ENCODE peak calls at places on chromosomes 13 and 19, in six cellular contexts. H is HepG2, C is GM12891, J is H1, I is K562, D is GM12878. R is an unnamed sample.

GRCh38 chr19:58543826-58544590 is at the start of gene TRIM28:
- DNase-seq in I (peak; percentile 99), C (peak; percentile 99), D (peak; percentile 96), H (peak; percentile 96), J (peak; percentile 91), R (peak; percentile 100)

GRCh38 chr13:40383922-40384321 is 282.5 kb downstream of the FOXO1 start:
- DNase-seq in H (no peak), C (no peak), D (no peak), I (no peak), J (no peak), R (no peak)

GRCh38 chr13:55999709-56000108 is 1141.0 kb upstream of the PRR20A start:
- DNase-seq in C (no peak), I (no peak), J (no peak), H (no peak), D (no peak), R (no peak)

GRCh38 chr13:29547135-29547534 is 48.4 kb downstream of the SLC7A1 start:
- DNase-seq in D (no peak), H (no peak), J (no peak), I (no peak), C (no peak), R (no peak)

GRCh38 chr13:74325106-74325505 is 190.9 kb upstream of the KLF12 start:
- DNase-seq in D (no peak), H (peak; percentile 53), J (no peak), C (no peak), I (no peak), R (no peak)

GRCh38 chr13:21569686-21570085 is 34.3 kb downstream of the MICU2 start:
- DNase-seq in J (no peak), C (no peak), I (no peak), D (no peak), H (no peak), R (no peak)

GRCh38 chr13:27712421-27712820 is 79.9 kb upstream of the GSX1 start:
- DNase-seq in J (no peak), C (no peak), H (peak; percentile 36), I (no peak), D (no peak), R (no peak)

GRCh38 chr19:12646551-12646950 is 20.0 kb downstream of the MAN2B1 start:
- DNase-seq in D (no peak), I (no peak), H (no peak), C (no peak), J (no peak), R (no peak)

GRCh38 chr13:40503026-40503425 is 163.4 kb downstream of the FOXO1 start:
- DNase-seq in D (no peak), J (no peak), H (no peak), I (no peak), C (no peak), R (no peak)

GRCh38 chr19:49020931-49021895 is 2.9 kb downstream of the CGB3 start:
- DNase-seq in C (no peak), J (no peak), H (peak; percentile 23), I (no peak), D (no peak), R (no peak)
- TF ChIP-seq TAF1 in C (no peak), J (no peak), H (no peak), I (no peak), D (no peak), R (no peak)

DNA sequence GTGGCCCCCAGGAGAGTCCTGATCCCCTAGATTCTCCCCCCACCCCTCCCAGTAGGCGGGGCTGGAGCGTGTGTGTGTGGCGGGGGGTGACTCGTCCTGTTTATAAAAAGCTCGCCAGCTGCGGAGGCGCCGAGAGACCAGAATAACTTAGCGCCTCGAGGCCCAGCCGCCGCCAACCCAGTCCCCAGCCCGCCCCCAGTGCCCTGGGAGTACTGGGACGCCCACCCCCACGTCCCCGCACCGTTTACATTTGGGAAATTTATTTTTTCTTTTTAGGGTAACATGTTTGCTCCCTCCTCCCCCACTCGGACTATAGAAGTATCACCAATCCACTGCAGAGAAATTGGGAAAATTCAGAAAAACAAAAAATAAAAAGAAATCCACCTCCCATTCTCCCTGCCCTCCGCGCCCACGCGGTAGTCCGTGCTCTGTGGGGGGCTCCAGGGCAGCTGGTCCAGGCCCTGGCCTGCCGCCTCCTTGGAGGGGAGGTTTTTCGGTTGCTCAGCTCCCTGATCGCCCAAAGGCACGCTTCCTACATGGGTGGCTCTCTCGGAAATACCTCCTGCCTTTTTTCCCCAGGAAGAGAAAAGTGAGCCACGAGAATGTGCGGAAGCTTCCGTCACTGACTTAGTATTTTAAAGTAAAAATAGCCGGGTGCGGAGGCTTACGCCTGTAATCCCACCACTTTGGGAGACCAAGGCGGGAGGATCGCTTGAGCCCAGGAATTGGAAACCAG is 1.5 kb upstream of the RAB3A start:
- DNase-seq in C (peak; percentile 72), J (no peak), I (peak; percentile 65), H (no peak), D (no peak), R (no peak)
- TF ChIP-seq POLR2AphosphoS5 in C (no peak), J (no peak), I (peak; percentile 37), H (no peak), D (no peak), R (no peak)

DNA sequence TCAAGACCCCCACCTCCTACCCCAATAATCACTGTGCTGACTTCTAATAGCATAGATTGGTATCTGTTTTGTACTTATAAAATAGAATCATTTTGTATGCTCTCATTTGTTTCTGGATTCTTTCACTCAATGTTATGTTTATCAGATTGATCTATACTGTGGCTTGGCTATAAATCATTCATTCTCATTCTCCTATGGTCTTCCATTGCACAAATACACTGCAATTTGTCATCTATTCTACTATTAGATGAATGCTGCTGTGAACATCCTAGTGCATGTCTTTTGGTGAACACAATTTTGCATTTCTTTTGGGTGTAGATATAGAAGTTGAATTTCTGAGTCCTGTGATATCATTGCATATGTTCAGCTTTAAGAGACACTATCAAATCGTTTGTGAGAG is 94.8 kb upstream of the AKAP11 start:
- DNase-seq in I (no peak), H (no peak), J (no peak), D (no peak), C (no peak), R (no peak)
- TF ChIP-seq POLR2A in I (no peak), H (no peak), J (no peak), D (no peak), C (no peak), R (no peak)

GRCh38 chr19:50419022-50419579 is 363 bp downstream of the SPIB start:
- DNase-seq in C (no peak), H (no peak), J (no peak), I (no peak), D (no peak), R (no peak)

GRCh38 chr19:50417138-50417849 is 1.4 kb upstream of the SPIB start:
- DNase-seq in H (no peak), C (no peak), J (no peak), I (no peak), D (no peak), R (no peak)

GRCh38 chr19:50419580-50420035 is 870 bp downstream of the SPIB start:
- DNase-seq in C (no peak), I (no peak), D (no peak), J (no peak), H (no peak), R (no peak)

GRCh38 chr19:50417850-50418185 is 920 bp upstream of the SPIB start:
- DNase-seq in C (no peak), I (no peak), H (no peak), J (no peak), D (no peak), R (no peak)

DNA sequence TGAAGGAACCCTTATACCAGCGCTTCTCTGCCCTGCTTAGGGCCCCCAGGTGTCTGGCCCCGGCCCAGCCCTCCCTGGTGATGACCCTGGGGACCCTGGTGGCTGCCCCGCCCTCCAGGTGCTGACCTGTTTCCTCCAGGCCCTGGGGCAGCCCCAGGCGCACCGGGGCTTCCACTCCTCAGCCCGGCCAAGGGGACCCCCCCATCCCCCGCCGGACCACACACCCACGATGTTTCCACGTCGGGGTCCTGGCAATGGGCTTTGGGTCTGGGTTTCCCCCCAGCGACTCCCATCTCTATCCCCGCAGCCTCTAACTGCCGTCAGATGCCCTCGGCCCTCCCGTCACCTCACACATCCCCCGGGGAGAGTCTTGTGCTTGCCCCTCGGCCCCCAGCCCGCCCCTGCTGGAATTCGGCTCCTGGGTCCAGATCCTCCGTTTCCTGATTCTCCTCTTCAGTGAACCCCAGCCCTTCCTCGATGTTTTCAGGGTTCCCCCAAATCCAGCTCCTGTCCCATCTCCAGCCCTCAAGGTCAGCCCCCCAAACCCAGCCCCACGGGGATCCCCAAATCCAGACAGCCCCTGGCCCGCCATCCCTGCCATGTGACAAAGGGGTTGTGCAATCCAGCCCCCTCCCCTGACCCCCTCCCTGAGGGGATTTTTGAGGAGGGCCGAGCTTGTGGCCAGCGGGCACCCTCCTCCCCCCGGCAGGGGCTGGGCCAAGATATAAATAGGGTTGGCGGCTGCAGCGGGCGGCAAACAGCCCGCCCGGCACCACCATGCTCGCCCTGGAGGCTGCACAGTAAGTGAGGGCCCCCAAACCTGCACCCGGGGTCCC is at the start of gene SPIB:
- DNase-seq in J (no peak), D (no peak), C (no peak), H (no peak), I (no peak), R (no peak)
- TF ChIP-seq TAF1 in J (no peak), D (peak; percentile 37), C (peak; percentile 36), H (no peak), I (no peak), R (peak; percentile 54)

DNA sequence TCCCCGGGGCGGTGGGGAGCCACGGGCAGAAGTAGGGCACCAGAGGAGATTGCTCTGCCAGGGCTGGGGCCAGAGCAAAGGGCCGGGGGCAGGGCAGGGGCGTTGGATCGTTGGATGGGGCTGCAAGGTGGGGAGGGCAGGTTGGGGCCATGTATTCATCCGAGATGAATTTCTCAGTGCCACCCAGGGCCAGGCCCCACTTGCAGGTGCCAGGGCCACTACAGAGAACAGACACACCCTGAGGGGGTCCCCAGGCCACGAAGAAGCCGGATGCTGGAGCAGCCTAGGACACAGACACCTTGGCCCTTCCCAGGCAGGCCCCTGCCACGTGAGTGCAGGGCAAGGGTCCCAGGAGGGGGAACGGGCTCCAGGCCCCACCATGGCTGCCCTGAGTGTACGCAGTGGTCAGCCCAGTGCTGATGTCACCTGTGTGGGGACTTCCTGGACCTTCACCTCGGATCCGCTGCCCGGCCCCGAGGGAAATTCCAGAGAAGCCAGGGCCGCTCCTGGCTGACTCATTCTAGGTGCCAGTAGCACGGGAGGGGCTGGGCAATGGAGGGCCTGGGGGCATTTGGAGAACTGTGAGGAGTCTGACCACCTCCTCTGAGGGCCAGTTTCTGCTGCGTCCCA is 9.6 kb upstream of the SBNO2 start:
- DNase-seq in H (peak; percentile 77), D (peak; percentile 66), I (no peak), C (no peak), J (no peak), R (no peak)
- TF ChIP-seq POLR2AphosphoS5 in H (no peak), D (peak; percentile 34), I (no peak), C (no peak), J (no peak), R (no peak)

DNA sequence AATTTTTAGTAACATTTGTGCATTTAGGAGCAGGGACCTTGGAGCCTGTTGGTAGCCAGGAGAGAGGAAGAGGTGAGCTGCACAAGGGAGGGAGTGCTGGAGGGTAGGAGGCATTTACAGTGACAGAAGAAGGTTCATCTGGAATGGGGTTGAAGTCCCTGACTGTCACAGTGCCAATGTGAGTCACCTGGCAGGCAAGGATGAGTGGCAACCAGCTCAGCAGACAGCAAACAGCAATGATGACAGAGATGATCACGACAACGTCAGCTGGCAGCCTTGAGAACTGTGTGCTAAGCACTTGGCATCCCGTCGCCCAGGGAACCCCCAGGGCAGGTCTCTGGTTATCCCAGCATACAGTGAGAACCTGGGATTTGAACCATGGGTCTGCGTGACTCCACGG is 2.6 kb downstream of the OR10H5 start:
- DNase-seq in J (no peak), I (no peak), C (no peak), D (no peak), H (no peak), R (no peak)
- TF ChIP-seq POLR2A in J (no peak), I (no peak), C (no peak), D (no peak), H (no peak), R (no peak)

R was measured in GM12892.